ENCODE peak calls at places on chromosomes 5 and 9, in four cellular contexts. Y is fibroblast of lung, N is GM10248, V is NCI-H1105. Q is an unnamed sample.

GRCh38 chr9:100477221-100477620 is 4.3 kb downstream of the TMEFF1 start:
- DNase-seq in N (no peak), Y (no peak), V (no peak), Q (no peak)

GRCh38 chr9:15372385-15373200 is 50.1 kb upstream of the SNAPC3 start:
- DNase-seq in Y (peak; percentile 7), N (no peak), V (no peak), Q (no peak)

GRCh38 chr5:119470851-119471451 is 18.7 kb downstream of the HSD17B4 start:
- DNase-seq in N (peak; percentile 13), Y (peak; percentile 35), V (peak; percentile 2), Q (peak; percentile 69)

GRCh38 chr5:107235167-107235566 is 435.6 kb downstream of the EFNA5 start:
- DNase-seq in N (no peak), V (no peak), Y (no peak), Q (no peak)

GRCh38 chr5:67548520-67549262 is 352.1 kb upstream of the CD180 start:
- DNase-seq in Y (no peak), V (no peak), N (no peak), Q (no peak)

GRCh38 chr5:170632266-170632984 is 128.6 kb downstream of the KCNIP1 start:
- DNase-seq in V (no peak), Y (no peak), N (no peak), Q (peak; percentile 21)

GRCh38 chr9:72480931-72481330 is 40.5 kb upstream of the TMC1 start:
- DNase-seq in N (no peak), Y (peak; percentile 75), V (no peak), Q (no peak)

GRCh38 chr9:129773262-129774048 is 20.6 kb upstream of the PTGES start:
- DNase-seq in V (no peak), N (no peak), Y (peak; percentile 14), Q (no peak)

GRCh38 chr5:6448622-6449464 is at the start of gene UBE2QL1:
- DNase-seq in N (peak; percentile 37), V (peak; percentile 52), Y (peak; percentile 9), Q (peak; percentile 39)

GRCh38 chr9:33813712-33814641 is 3.0 kb upstream of the UBE2R2 start:
- DNase-seq in Y (peak; percentile 85), V (no peak), N (peak; percentile 44), Q (peak; percentile 90)

GRCh38 chr5:15664961-15665360 is 165.0 kb downstream of the FBXL7 start:
- DNase-seq in V (no peak), Y (peak; percentile 58), N (no peak), Q (no peak)

GRCh38 chr5:8208307-8208706 is 339.4 kb downstream of the MTRR start:
- DNase-seq in V (no peak), N (no peak), Y (no peak), Q (no peak)

GRCh38 chr9:38677660-38678303 is 42.2 kb downstream of the FAM240B start:
- DNase-seq in V (no peak), N (no peak), Y (no peak), Q (no peak)

GRCh38 chr9:6938873-6939272 is 181.1 kb downstream of the KDM4C start:
- DNase-seq in V (no peak), Y (peak; percentile 80), N (no peak), Q (no peak)